ENCODE peak calls at places on chromosome 2, in five cellular contexts. K is WTC11, Y is GM23338, V is HepG2, B is K562. H is an unnamed sample.

GRCh38 chr2:12534646-12535263 is 182.0 kb upstream of the TRIB2 start:
- DNase-seq in K (no peak), Y (peak; percentile 37), V (no peak), B (no peak), H (no peak)

GRCh38 chr2:8572712-8573233 is 109.1 kb upstream of the ID2 start:
- DNase-seq in K (no peak), Y (no peak), V (no peak), B (no peak), H (no peak)

GRCh38 chr2:15890936-15891905 is 49.1 kb upstream of the MYCN start:
- DNase-seq in K (no peak), Y (peak; percentile 43), V (peak; percentile 38), B (no peak), H (no peak)

GRCh38 chr2:142131016-142131714 is at the start of gene LRP1B:
- DNase-seq in K (peak; percentile 33), Y (peak; percentile 57), V (peak; percentile 37), B (no peak), H (peak; percentile 52)

GRCh38 chr2:205767617-205768016 is 85.3 kb downstream of the NRP2 start:
- DNase-seq in K (no peak), Y (no peak), V (no peak), B (no peak), H (no peak)

GRCh38 chr2:128413718-128414341 is 95.2 kb upstream of the HS6ST1 start:
- DNase-seq in K (no peak), Y (no peak), V (no peak), B (no peak), H (peak; percentile 31)

GRCh38 chr2:6932833-6933232 is 15.6 kb downstream of the RNF144A start:
- DNase-seq in K (no peak), Y (no peak), V (peak; percentile 59), B (no peak), H (no peak)

GRCh38 chr2:8679827-8680731 is 1.8 kb upstream of the ID2 start:
- DNase-seq in K (no peak), Y (no peak), V (peak; percentile 98), B (no peak), H (no peak)

GRCh38 chr2:201130524-201131186 is 14.7 kb downstream of the CFLAR start:
- DNase-seq in K (no peak), Y (peak; percentile 49), V (no peak), B (no peak), H (no peak)

GRCh38 chr2:32427672-32428622 is 71.1 kb downstream of the BIRC6 start:
- DNase-seq in K (no peak), Y (no peak), V (no peak), B (no peak), H (no peak)

GRCh38 chr2:32424739-32425138 is 67.9 kb downstream of the BIRC6 start:
- DNase-seq in K (no peak), Y (no peak), V (no peak), B (no peak), H (no peak)

GRCh38 chr2:32423536-32423935 is 66.7 kb downstream of the BIRC6 start:
- DNase-seq in K (no peak), Y (no peak), V (no peak), B (no peak), H (no peak)

GRCh38 chr2:32422133-32422532 is 65.3 kb downstream of the BIRC6 start:
- DNase-seq in K (no peak), Y (no peak), V (no peak), B (no peak), H (no peak)

DNA sequence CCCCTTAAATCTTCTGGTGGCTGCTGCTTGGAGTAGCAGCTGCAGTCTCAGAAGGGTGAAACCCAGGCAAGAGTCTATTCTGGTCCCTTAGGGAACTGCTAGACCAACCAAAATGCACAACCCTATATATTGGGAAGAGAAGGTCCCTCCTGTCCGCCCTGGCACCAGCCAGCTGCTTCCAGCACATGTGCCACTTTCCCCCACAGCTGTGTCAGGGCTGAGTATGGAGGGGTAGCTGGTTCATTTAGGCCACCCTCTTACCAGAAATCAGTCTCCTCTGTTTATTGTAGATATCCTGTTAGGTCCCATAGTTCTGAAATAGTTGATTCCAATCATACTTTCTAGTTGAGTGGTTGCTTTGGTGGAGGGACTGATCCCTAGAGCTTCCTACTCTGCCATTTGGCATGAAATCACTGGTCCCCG is 68.9 kb downstream of the BIRC6 start:
- DNase-seq in K (no peak), Y (peak; percentile 10), V (no peak), B (no peak), H (no peak)
- TF ChIP-seq CREB1 in K (no peak), Y (no peak), V (no peak), B (no peak), H (no peak)

DNA sequence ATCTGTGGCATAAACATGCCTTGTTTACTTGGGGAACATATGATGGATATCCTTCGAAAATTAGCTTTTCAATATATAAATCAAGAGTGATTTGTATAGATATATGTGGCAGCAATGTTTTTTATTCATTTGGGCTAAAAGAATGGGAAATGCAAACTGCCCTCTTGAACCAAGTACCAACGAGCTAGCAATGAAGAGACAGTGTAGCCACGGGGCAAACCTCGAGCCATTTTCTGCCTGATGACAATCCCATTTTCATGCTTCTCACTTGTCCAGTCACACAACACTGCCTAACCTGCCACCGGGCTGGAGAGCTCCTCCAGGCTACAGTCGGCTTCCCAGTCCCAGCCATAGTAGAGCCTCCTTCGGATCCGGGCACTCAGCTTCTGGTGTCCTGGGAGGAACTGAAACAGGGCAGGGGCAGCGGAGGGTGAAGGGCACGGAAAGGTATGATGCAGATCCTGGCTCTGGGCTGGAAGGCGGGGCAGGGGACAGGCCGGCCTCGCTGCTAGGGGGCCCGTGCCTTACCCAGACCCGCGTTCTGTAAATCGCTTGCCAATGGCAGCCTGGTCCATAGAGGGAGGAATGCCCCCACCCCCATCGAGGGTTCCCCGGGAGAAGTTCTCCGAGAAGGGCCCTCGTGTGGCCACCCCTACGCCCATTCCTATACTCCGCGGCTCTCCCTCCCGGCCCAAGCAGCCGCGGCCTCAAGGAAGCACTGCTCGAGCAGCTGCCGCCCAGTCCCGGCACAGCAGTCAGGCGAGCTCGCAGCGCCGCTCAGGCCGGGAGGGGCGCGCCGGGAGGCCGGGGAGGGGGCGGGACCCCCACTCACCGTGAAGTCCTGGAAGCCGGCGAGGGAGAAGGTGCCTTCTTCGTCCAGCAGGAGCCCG is 552 bp downstream of the CNPPD1 start:
- DNase-seq in K (peak; percentile 64), Y (no peak), V (no peak), B (peak; percentile 50), H (no peak)
- TF ChIP-seq CREB1 in K (no peak), Y (no peak), V (no peak), B (no peak), H (no peak)

GRCh38 chr2:74441690-74442482 is at the start of gene RTKN:
- DNase-seq in K (peak; percentile 88), Y (peak; percentile 92), V (peak; percentile 96), B (no peak), H (peak; percentile 94)

GRCh38 chr2:74448771-74449170 is 6.1 kb upstream of the INO80B start:
- DNase-seq in K (no peak), Y (no peak), V (no peak), B (no peak), H (no peak)

GRCh38 chr2:74450570-74451190 is 4.2 kb upstream of the INO80B start:
- DNase-seq in K (no peak), Y (no peak), V (no peak), B (no peak), H (no peak)

GRCh38 chr2:74444498-74445318 is 3.0 kb upstream of the RTKN start:
- DNase-seq in K (no peak), Y (no peak), V (no peak), B (no peak), H (no peak)

GRCh38 chr2:74447230-74447999 is 5.7 kb upstream of the RTKN start:
- DNase-seq in K (no peak), Y (no peak), V (peak; percentile 82), B (no peak), H (no peak)
- TF ChIP-seq CREB1 in K (no peak), Y (no peak), V (no peak), B (no peak), H (no peak)

GRCh38 chr2:133952896-133953295 is 301.0 kb upstream of the MGAT5 start:
- DNase-seq in K (no peak), Y (no peak), V (no peak), B (no peak), H (no peak)

GRCh38 chr2:133955174-133955573 is 298.7 kb upstream of the MGAT5 start:
- DNase-seq in K (no peak), Y (no peak), V (no peak), B (no peak), H (no peak)

GRCh38 chr2:133954636-133955035 is 299.2 kb upstream of the MGAT5 start:
- DNase-seq in K (no peak), Y (no peak), V (no peak), B (no peak), H (no peak)

GRCh38 chr2:133952420-133952819 is 301.5 kb upstream of the MGAT5 start:
- DNase-seq in K (no peak), Y (no peak), V (no peak), B (no peak), H (no peak)

DNA sequence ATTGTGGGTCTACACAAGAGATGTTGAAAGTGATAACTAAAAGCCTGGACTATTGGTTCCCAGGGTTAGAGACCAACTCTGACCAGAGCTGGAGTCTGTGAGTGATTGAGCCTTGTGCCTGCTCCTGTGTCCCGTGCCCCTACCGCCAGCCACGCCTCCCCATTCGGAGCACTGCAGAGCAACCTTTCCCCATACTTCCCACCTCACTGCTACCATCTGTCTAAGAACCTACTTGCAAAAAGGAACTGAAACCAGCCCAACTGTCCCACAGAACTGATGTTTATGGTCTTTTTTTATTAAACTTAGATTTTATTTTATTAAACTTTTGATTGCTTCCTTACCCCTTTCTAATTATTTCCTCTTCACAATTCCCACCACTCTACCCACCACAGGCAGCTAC is 300.3 kb upstream of the MGAT5 start:
- DNase-seq in K (no peak), Y (no peak), V (no peak), B (no peak), H (no peak)
- TF ChIP-seq CREB1 in K (no peak), Y (no peak), V (no peak), B (no peak), H (no peak)

GRCh38 chr2:23596316-23596885 is 211.4 kb downstream of the KLHL29 start:
- DNase-seq in K (no peak), Y (no peak), V (no peak), B (no peak), H (no peak)

GRCh38 chr2:23594079-23594494 is 209.1 kb downstream of the KLHL29 start:
- DNase-seq in K (no peak), Y (no peak), V (no peak), B (no peak), H (no peak)

GRCh38 chr2:23595021-23595420 is 210.0 kb downstream of the KLHL29 start:
- DNase-seq in K (no peak), Y (no peak), V (no peak), B (no peak), H (no peak)

GRCh38 chr2:23597687-23598086 is 212.7 kb downstream of the KLHL29 start:
- DNase-seq in K (no peak), Y (no peak), V (no peak), B (no peak), H (no peak)

DNA sequence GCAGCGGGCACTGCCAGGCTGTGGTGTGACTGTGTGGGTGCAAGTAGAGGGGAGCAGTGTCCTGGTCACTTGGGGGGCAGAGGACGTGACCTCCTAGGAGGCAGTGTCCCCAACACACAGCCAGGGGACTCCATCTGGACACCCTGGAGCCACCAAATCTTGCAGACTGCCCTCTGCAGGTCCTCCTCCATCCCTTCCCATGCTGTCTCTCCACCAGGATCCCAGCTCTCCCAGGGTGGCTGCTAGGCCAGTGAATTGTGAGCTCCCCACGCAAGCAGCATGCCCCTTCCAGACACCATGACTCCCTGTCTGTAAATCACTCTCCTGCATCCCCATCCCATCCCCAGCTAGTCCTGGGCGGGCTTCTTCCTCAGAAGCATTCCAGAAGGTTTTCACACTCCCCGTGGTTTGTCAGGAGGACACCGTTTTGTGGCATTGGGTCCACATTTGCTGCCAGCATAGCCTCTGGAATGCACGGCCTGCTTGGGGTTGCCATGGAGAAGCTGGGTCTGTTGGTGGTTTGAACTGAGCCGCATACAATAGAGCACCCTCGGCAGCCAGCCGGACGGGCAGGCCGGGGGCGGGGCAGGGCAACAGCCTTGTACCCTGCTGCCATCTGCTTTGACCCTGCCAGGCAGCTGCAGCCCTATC is 210.7 kb downstream of the KLHL29 start:
- DNase-seq in K (no peak), Y (no peak), V (peak; percentile 45), B (no peak), H (no peak)
- TF ChIP-seq CREB1 in K (no peak), Y (no peak), V (no peak), B (no peak), H (no peak)